ENCODE peak calls at places on chromosomes 12 and 14, in four cellular contexts. O is brain microvascular endothelial cell, R is Panc1, L is suprapubic skin. Q is an unnamed sample.

GRCh38 chr14:100669011-100669412 is 57.7 kb upstream of the DLK1 start:
- DNase-seq in O (no peak), R (no peak), L (no peak), Q (no peak)

GRCh38 chr12:31749024-31749704 is 20.3 kb upstream of the AMN1 start:
- DNase-seq in O (peak), R (peak), L (peak), Q (peak)

GRCh38 chr14:37168721-37169120 is 3.7 kb downstream of the SLC25A21 start:
- DNase-seq in O (no peak), R (no peak), L (no peak), Q (no peak)

GRCh38 chr14:90518075-90518940 is 121.5 kb downstream of the CALM1 start:
- DNase-seq in O (no peak), R (no peak), L (no peak), Q (no peak)

GRCh38 chr12:12776261-12776660 is 9.2 kb upstream of the APOLD1 start:
- DNase-seq in O (no peak), R (no peak), L (no peak), Q (no peak)

GRCh38 chr12:104691661-104692334 is 235.1 kb downstream of the CHST11 start:
- DNase-seq in O (no peak), R (no peak), L (peak), Q (no peak)

GRCh38 chr14:100159107-100159864 is at the start of gene DEGS2:
- DNase-seq in O (no peak), R (no peak), L (no peak), Q (no peak)

GRCh38 chr12:50979369-50980052 is 27.2 kb downstream of the HIGD1C start:
- DNase-seq in O (no peak), R (no peak), L (no peak), Q (no peak)

GRCh38 chr12:45235087-45236025 is 19.5 kb downstream of the ANO6 start:
- DNase-seq in O (peak), R (no peak), L (no peak), Q (peak)

GRCh38 chr14:72023128-72024042 is 91.2 kb downstream of the RGS6 start:
- DNase-seq in O (no peak), R (no peak), L (no peak), Q (no peak)

GRCh38 chr12:9792961-9793617 is 32.4 kb upstream of the CD69 start:
- DNase-seq in O (peak), R (no peak), L (no peak), Q (peak)

GRCh38 chr12:124480469-124481256 is 86.7 kb downstream of the NCOR2 start:
- DNase-seq in O (peak), R (no peak), L (peak), Q (peak)

GRCh38 chr12:117025481-117026151 is 73.6 kb downstream of the TESC start:
- DNase-seq in O (peak), R (peak), L (no peak), Q (peak)

GRCh38 chr12:62409068-62409467 is 57.6 kb upstream of the MON2 start:
- DNase-seq in O (no peak), R (no peak), L (no peak), Q (no peak)

GRCh38 chr12:92295523-92295922 is 149.9 kb upstream of the BTG1 start:
- DNase-seq in O (peak), R (no peak), L (no peak), Q (no peak)

GRCh38 chr12:77591959-77592358 is 238.7 kb upstream of the NAV3 start:
- DNase-seq in O (no peak), R (no peak), L (no peak), Q (no peak)

GRCh38 chr14:30138517-30138916 is 210.9 kb upstream of the PRKD1 start:
- DNase-seq in O (no peak), R (no peak), L (no peak), Q (no peak)
- H3K27ac ChIP-seq in O (no peak), R (no peak), L (no peak), Q (no peak)

DNA sequence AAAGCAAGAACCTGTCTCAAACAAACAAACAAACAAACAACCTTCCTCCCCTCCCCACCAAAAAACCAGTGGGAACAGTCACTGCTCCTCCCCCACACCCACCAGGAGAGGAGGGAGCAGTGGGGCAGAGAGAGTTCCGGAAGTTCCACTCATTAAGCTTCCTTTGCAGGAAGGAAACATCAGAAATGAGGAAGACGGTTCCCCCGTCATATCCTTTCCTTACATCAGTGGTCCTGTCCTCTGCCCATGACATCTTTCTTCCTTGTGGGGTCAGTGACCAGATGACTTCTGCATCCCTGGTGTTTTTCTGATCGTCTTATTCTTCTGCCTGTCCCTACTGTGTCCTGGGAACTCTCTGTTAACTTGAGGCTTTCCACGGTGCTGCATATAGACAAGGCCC is 40.8 kb upstream of the SPTLC2 start:
- DNase-seq in O (no peak), R (no peak), L (no peak), Q (no peak)
- H3K27ac ChIP-seq in O (no peak), R (no peak), L (no peak), Q (no peak)

DNA sequence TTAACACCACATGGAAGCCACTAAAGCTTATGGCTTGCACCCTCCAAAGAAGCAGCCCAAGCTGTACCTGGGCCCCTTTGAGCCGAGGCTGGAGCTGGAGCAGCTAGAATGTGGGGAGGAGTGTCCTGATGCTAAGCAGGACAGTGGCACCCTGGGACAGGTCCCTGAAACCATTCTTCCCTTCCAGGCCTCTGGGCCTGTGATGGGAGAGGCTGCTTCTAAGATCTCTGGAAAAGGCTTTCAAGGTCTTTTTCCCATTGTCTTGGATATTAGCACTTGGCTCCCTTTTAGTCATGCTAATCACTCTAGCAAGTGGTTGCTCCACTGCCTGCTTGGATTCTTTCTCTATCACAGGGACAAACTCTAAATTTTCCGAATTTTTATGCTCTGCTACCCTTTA is 40.9 kb downstream of the OSBPL8 start:
- DNase-seq in O (no peak), R (no peak), L (no peak), Q (no peak)
- H3K27ac ChIP-seq in O (no peak), R (no peak), L (no peak), Q (no peak)

GRCh38 chr12:64806593-64806992 is 17.9 kb upstream of the TBC1D30 start:
- DNase-seq in O (peak), R (no peak), L (no peak), Q (peak)

GRCh38 chr12:64808110-64808509 is 16.3 kb upstream of the TBC1D30 start:
- DNase-seq in O (no peak), R (no peak), L (no peak), Q (no peak)

GRCh38 chr12:64810831-64811230 is 13.6 kb upstream of the TBC1D30 start:
- DNase-seq in O (no peak), R (no peak), L (no peak), Q (no peak)

GRCh38 chr12:64801381-64801780 is 23.1 kb upstream of the TBC1D30 start:
- DNase-seq in O (no peak), R (no peak), L (no peak), Q (peak)

DNA sequence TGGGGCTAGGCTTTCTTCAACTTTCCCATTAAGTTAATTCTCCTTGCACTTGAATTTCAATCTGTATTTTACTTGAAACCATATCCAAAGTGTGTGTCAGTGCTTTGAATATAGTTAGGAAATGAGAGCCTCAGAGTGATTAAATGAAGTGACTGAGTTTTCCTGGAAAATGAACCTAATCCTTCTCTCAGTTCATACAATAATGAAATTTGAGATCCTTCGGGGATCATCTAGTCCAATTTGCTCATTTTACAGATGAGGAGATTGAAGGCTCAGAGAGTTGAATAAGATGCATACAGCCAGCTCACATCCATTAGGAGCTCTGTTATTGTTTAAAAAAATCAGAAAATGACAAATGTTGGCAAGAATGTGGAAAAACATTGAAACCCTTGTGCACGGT is 18.3 kb upstream of the TBC1D30 start:
- DNase-seq in O (no peak), R (no peak), L (no peak), Q (no peak)
- H3K27ac ChIP-seq in O (no peak), R (no peak), L (no peak), Q (no peak)

DNA sequence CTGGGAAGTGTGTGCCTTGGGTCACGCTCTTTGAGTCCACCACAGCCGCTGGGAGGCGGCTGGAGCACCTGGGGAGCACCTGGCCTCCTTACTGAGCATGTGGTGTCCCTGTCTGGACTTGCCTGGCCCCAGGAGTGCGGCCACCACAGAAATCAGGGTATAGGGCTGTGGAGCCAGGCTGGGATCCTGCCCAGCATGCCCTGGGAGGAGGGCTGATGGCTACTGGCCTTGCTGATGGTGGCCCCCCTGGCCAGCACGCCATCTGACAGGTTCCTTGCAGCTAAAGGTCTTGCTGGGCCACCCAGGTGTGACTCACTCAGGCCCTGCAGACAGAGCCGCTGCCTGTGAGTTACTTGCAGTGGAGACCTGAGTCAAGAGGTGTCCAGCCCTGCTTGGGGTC is 6.0 kb downstream of the ULK1 start:
- DNase-seq in O (no peak), R (no peak), L (no peak), Q (no peak)
- H3K27ac ChIP-seq in O (no peak), R (no peak), L (no peak), Q (no peak)

GRCh38 chr12:14262771-14263511 is 102.5 kb upstream of the ATF7IP start:
- DNase-seq in O (no peak), R (no peak), L (no peak), Q (no peak)

GRCh38 chr12:14260011-14260993 is 105.2 kb upstream of the ATF7IP start:
- DNase-seq in O (peak), R (no peak), L (peak), Q (peak)

GRCh38 chr12:14261096-14261495 is 104.4 kb upstream of the ATF7IP start:
- DNase-seq in O (no peak), R (no peak), L (no peak), Q (no peak)

GRCh38 chr12:14263742-14264141 is 101.7 kb upstream of the ATF7IP start:
- DNase-seq in O (no peak), R (no peak), L (no peak), Q (no peak)

GRCh38 chr12:14261861-14262260 is 103.6 kb upstream of the ATF7IP start:
- DNase-seq in O (no peak), R (no peak), L (no peak), Q (no peak)
- H3K27ac ChIP-seq in O (no peak), R (peak), L (peak), Q (no peak)

GRCh38 chr14:61396694-61397093 is 75.3 kb downstream of the PRKCH start:
- DNase-seq in O (no peak), R (no peak), L (no peak), Q (no peak)

GRCh38 chr14:61394542-61394941 is 73.2 kb downstream of the PRKCH start:
- DNase-seq in O (no peak), R (no peak), L (no peak), Q (no peak)

GRCh38 chr14:61397607-61398006 is 76.2 kb downstream of the PRKCH start:
- DNase-seq in O (no peak), R (no peak), L (no peak), Q (no peak)

GRCh38 chr14:61395115-61395725 is 73.8 kb downstream of the PRKCH start:
- DNase-seq in O (no peak), R (no peak), L (no peak), Q (no peak)

DNA sequence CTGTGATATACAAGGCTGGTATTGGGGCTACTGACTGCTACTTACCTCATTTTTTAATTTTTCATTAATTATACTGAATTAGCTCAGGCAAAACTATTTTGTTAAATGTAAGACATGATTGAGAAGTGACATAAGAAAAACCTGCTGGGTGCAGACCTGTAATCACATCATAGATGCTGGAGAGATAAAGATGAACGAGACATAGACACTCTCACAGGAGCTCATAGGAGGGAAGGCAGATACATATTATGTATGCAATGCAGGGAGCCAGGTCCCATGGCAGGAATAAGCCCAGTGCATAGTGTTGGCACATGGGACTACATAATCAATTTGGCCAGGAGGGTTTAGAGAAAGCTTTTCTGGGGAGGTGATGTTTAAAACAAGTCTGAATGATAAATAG is 74.9 kb downstream of the PRKCH start:
- DNase-seq in O (no peak), R (no peak), L (no peak), Q (no peak)
- H3K27ac ChIP-seq in O (no peak), R (no peak), L (no peak), Q (no peak)

GRCh38 chr12:57127101-57127709 is 1.1 kb upstream of the LRP1 start:
- DNase-seq in O (no peak), R (no peak), L (peak), Q (no peak)

GRCh38 chr12:57129311-57130288 is 1.3 kb downstream of the LRP1 start:
- DNase-seq in O (no peak), R (no peak), L (peak), Q (no peak)

GRCh38 chr12:57128519-57129247 is 400 bp downstream of the LRP1 start:
- DNase-seq in O (no peak), R (no peak), L (no peak), Q (no peak)

GRCh38 chr12:57126561-57126960 is 1.7 kb upstream of the LRP1 start:
- DNase-seq in O (no peak), R (no peak), L (no peak), Q (no peak)

GRCh38 chr12:57127710-57128518 is at the start of gene LRP1:
- DNase-seq in O (peak), R (peak), L (peak), Q (peak)
- H3K27ac ChIP-seq in O (peak), R (peak), L (peak), Q (peak)

GRCh38 chr12:15977999-15978398 is 66.9 kb downstream of the DERA start:
- DNase-seq in O (no peak), R (no peak), L (no peak), Q (no peak)
- H3K27ac ChIP-seq in O (peak), R (no peak), L (no peak), Q (peak)